ENCODE peak calls at places on chromosomes 12 and 14, in eight cellular contexts. I is vagina; W is stimulated activated CD4-positive, alpha-beta T cell treated with anti-CD3 and anti-CD28 coated beads, Interleukin-1b, Interleukin-23, amount 100 ng/mL, for 48 hours; E is upper lobe of left lung; T is PC-9; J is memory B cell; U is heart left ventricle; G is activated T-helper 9 cell treated with anti-CD3 and anti-CD28 coated beads, Interleukin-2, amount 50 U/mL, for 16 hours. L is an unnamed sample.
A peak's percentile ranks its signal among the peaks of the same experiment; 100 is the strongest.

GRCh38 chr12:65999564-66000280 is 130.8 kb downstream of the LLPH start:
- DNase-seq in I (no peak), W (no peak), E (no peak), T (no peak), J (no peak), U (no peak), G (no peak), L (no peak)

GRCh38 chr12:48956279-48957140 is 777 bp downstream of the ARF3 start:
- DNase-seq in I (no peak), W (peak; percentile 20), E (peak; percentile 92), T (peak; percentile 91), J (no peak), U (peak; percentile 91), G (no peak), L (peak; percentile 98)

GRCh38 chr12:85765443-85765842 is 70.8 kb downstream of the RASSF9 start:
- DNase-seq in I (no peak), W (no peak), E (no peak), T (no peak), J (no peak), U (no peak), G (no peak), L (no peak)

GRCh38 chr12:2582631-2583616 is 211.8 kb upstream of the FKBP4 start:
- DNase-seq in I (no peak), W (peak; percentile 49), E (peak; percentile 54), T (no peak), J (peak; percentile 22), U (peak; percentile 63), G (peak; percentile 5), L (peak; percentile 82)

GRCh38 chr12:125110641-125111360 is 45.6 kb downstream of the AACS start:
- DNase-seq in I (no peak), W (no peak), E (no peak), T (no peak), J (no peak), U (no peak), G (no peak), L (no peak)

GRCh38 chr12:30796508-30796780 is 41.7 kb upstream of the CAPRIN2 start:
- DNase-seq in I (no peak), W (no peak), E (no peak), T (peak; percentile 54), J (no peak), U (peak; percentile 37), G (no peak), L (peak; percentile 81)

GRCh38 chr12:132523576-132524331 is 33.8 kb downstream of the FBRSL1 start:
- DNase-seq in I (no peak), W (peak; percentile 64), E (peak; percentile 67), T (no peak), J (peak; percentile 84), U (peak; percentile 66), G (peak; percentile 58), L (peak; percentile 82)

GRCh38 chr12:51847830-51848727 is at the start of gene FIGNL2:
- DNase-seq in I (no peak), W (no peak), E (no peak), T (no peak), J (no peak), U (no peak), G (no peak), L (peak; percentile 76)

GRCh38 chr12:42960087-42960527 is 370.6 kb upstream of the PRICKLE1 start:
- DNase-seq in I (no peak), W (no peak), E (no peak), T (peak; percentile 81), J (no peak), U (no peak), G (no peak), L (no peak)

GRCh38 chr12:112418248-112418595 is 525 bp upstream of the PTPN11 start:
- DNase-seq in I (no peak), W (no peak), E (no peak), T (no peak), J (no peak), U (no peak), G (no peak), L (no peak)

GRCh38 chr12:89351489-89352241 is 636 bp downstream of the DUSP6 start:
- DNase-seq in I (no peak), W (peak; percentile 44), E (peak; percentile 53), T (no peak), J (peak; percentile 51), U (peak; percentile 43), G (peak; percentile 24), L (no peak)

GRCh38 chr14:49505026-49505766 is 81.0 kb downstream of the RPS29 start:
- DNase-seq in I (no peak), W (no peak), E (no peak), T (peak; percentile 99), J (no peak), U (no peak), G (no peak), L (no peak)

GRCh38 chr14:67674139-67674479 is 323 bp downstream of the VTI1B start:
- DNase-seq in I (no peak), W (peak; percentile 49), E (peak; percentile 79), T (peak; percentile 63), J (peak; percentile 59), U (peak; percentile 78), G (peak; percentile 31), L (peak; percentile 78)

GRCh38 chr12:45130881-45131281 is 80.0 kb upstream of the DBX2 start:
- DNase-seq in I (no peak), W (peak; percentile 29), E (peak; percentile 30), T (peak; percentile 79), J (peak; percentile 14), U (peak; percentile 40), G (no peak), L (peak; percentile 70)

GRCh38 chr12:71504471-71504852 is 64.9 kb downstream of the LGR5 start:
- DNase-seq in I (no peak), W (no peak), E (no peak), T (no peak), J (no peak), U (no peak), G (no peak), L (no peak)

GRCh38 chr12:45727994-45728624 is 1.4 kb upstream of the ARID2 start:
- DNase-seq in I (no peak), W (peak; percentile 3), E (no peak), T (peak; percentile 52), J (peak; percentile 15), U (no peak), G (no peak), L (no peak)

GRCh38 chr12:15208871-15209656 is 12.2 kb downstream of the RERG start:
- DNase-seq in I (no peak), W (no peak), E (no peak), T (no peak), J (no peak), U (no peak), G (no peak), L (no peak)

GRCh38 chr12:108700833-108701450 is 30.4 kb downstream of the CORO1C start:
- DNase-seq in I (no peak), W (no peak), E (no peak), T (no peak), J (no peak), U (no peak), G (no peak), L (no peak)

GRCh38 chr12:1093166-1093751 is 102.2 kb downstream of the ERC1 start:
- DNase-seq in I (no peak), W (no peak), E (no peak), T (peak; percentile 47), J (peak; percentile 37), U (no peak), G (no peak), L (no peak)

GRCh38 chr14:29536886-29537511 is 390.6 kb downstream of the PRKD1 start:
- DNase-seq in I (no peak), W (no peak), E (no peak), T (no peak), J (no peak), U (no peak), G (no peak), L (no peak)

GRCh38 chr14:69079188-69079742 is 73.7 kb downstream of the DCAF5 start:
- DNase-seq in I (no peak), W (no peak), E (no peak), T (peak; percentile 92), J (no peak), U (no peak), G (no peak), L (no peak)